ENCODE peak calls at places on chromosomes 7 and 10, in seven cellular contexts. A, J, B, G, O, H and P are unnamed samples.

GRCh38 chr10:29039659-29040309 is 249.1 kb upstream of the LYZL1 start:
- DNase-seq in B (no peak), A (no peak), H (peak), O (no peak), G (no peak), J (peak), P (peak)

GRCh38 chr7:28217161-28217560 is 36.6 kb upstream of the JAZF1 start:
- DNase-seq in B (no peak), A (no peak), J (no peak), O (no peak), H (no peak), G (no peak), P (no peak)

GRCh38 chr10:101941871-101942270 is 98.3 kb upstream of the KCNIP2 start:
- DNase-seq in J (peak), H (no peak), A (no peak), G (no peak), B (no peak), O (peak), P (no peak)

GRCh38 chr7:151439855-151440798 is at the start of gene CRYGN:
- DNase-seq in J (no peak), O (no peak), B (no peak), H (no peak), G (no peak), A (peak), P (no peak)

GRCh38 chr10:59176241-59177030 is at the start of gene PHYHIPL:
- DNase-seq in B (peak), H (peak), O (peak), A (peak), J (no peak), G (peak), P (no peak)

GRCh38 chr7:115840702-115841101 is 189.9 kb downstream of the TFEC start:
- DNase-seq in H (no peak), A (no peak), B (no peak), G (no peak), J (no peak), O (peak), P (no peak)

GRCh38 chr10:1629326-1630036 is 107.8 kb downstream of the ADARB2 start:
- DNase-seq in A (no peak), H (no peak), B (no peak), G (no peak), J (no peak), O (no peak), P (no peak)

GRCh38 chr7:46539892-46540483 is 618.9 kb upstream of the IGFBP3 start:
- DNase-seq in O (no peak), G (no peak), H (no peak), B (no peak), J (no peak), A (no peak), P (no peak)

GRCh38 chr10:13632879-13633437 is 46.2 kb downstream of the PRPF18 start:
- DNase-seq in G (no peak), B (no peak), J (no peak), H (no peak), A (no peak), O (no peak), P (no peak)

GRCh38 chr10:1679821-1680650 is 57.3 kb downstream of the ADARB2 start:
- DNase-seq in G (no peak), A (no peak), H (no peak), B (no peak), J (no peak), O (no peak), P (no peak)

GRCh38 chr7:2622869-2623697 is 8.7 kb upstream of the TTYH3 start:
- DNase-seq in A (no peak), J (no peak), O (no peak), B (no peak), G (no peak), H (no peak), P (no peak)

GRCh38 chr10:77603529-77603927 is 34.1 kb downstream of the KCNMA1 start:
- DNase-seq in A (no peak), B (no peak), J (no peak), H (no peak), O (peak), G (no peak), P (no peak)

GRCh38 chr10:131162211-131162610 is 149.3 kb downstream of the TCERG1L start:
- DNase-seq in A (no peak), G (no peak), O (no peak), B (no peak), H (no peak), J (no peak), P (no peak)

GRCh38 chr10:86178401-86179142 is 188.0 kb downstream of the GRID1 start:
- DNase-seq in J (no peak), B (peak), O (no peak), A (no peak), G (peak), H (no peak), P (no peak)

GRCh38 chr10:129031233-129032150 is 435.5 kb upstream of the MGMT start:
- DNase-seq in A (peak), G (peak), H (peak), J (peak), O (peak), B (peak), P (peak)

GRCh38 chr7:46244752-46245151 is 323.7 kb upstream of the IGFBP3 start:
- DNase-seq in O (peak), A (no peak), J (peak), H (no peak), G (no peak), B (no peak), P (peak)

GRCh38 chr10:43055217-43055616 is 21.7 kb upstream of the RET start:
- DNase-seq in H (no peak), O (no peak), G (no peak), B (no peak), A (no peak), J (no peak), P (no peak)

GRCh38 chr7:16644987-16645592 is 464 bp downstream of the ANKMY2 start:
- DNase-seq in G (no peak), B (peak), H (no peak), J (peak), A (peak), O (no peak), P (no peak)

GRCh38 chr10:73857446-73857845 is 16.9 kb downstream of the CAMK2G start:
- DNase-seq in A (no peak), J (no peak), O (no peak), G (no peak), B (no peak), H (peak), P (no peak)

GRCh38 chr7:774161-775109 is 47.4 kb upstream of the PRKAR1B start:
- DNase-seq in J (peak), B (peak), H (peak), O (peak), A (peak), G (peak), P (peak)
- TF ChIP-seq CTCF in J (peak), B (peak), H (peak), O (peak), A (peak), G (peak), P (peak)

DNA sequence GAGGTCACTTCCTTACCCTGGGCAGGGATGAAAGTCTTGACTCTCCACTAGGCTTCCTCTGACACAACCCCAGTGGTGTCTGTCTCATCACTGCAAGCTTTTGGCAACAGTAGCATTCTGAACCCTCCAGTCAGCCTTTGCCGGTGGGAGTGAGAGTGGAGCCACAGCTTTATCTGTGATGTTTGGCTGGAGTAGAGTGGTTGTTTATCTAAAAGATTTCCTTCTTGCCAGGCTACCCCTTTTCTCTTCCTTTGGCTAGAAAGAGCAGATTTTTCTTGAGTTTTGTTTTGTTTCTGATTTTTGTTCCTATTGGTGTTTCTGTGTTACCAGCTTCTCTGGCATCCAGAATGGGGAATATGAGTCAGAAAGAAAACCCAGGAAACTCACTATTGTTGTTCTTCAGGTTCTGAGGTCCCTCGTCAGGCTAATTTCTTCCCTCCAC is 98.9 kb upstream of the KIF5B start:
- DNase-seq in A (no peak), J (peak), H (peak), B (no peak), O (peak), G (no peak), P (no peak)
- TF ChIP-seq CTCF in A (no peak), J (no peak), H (peak), B (no peak), O (no peak), G (no peak), P (peak)

GRCh38 chr7:20153999-20154398 is 63.2 kb downstream of the MACC1 start:
- DNase-seq in A (no peak), B (no peak), J (no peak), O (peak), H (no peak), G (no peak), P (no peak)

GRCh38 chr7:20153567-20153966 is 63.6 kb downstream of the MACC1 start:
- DNase-seq in A (no peak), O (peak), B (no peak), H (no peak), J (no peak), G (no peak), P (no peak)

GRCh38 chr7:20157456-20157855 is 59.7 kb downstream of the MACC1 start:
- DNase-seq in B (no peak), H (peak), G (no peak), A (no peak), O (peak), J (no peak), P (peak)

GRCh38 chr7:20159226-20159747 is 57.9 kb downstream of the MACC1 start:
- DNase-seq in H (no peak), J (no peak), O (no peak), A (no peak), B (no peak), G (no peak), P (no peak)

GRCh38 chr7:20158684-20159083 is 58.5 kb downstream of the MACC1 start:
- DNase-seq in A (no peak), O (peak), B (no peak), G (peak), J (peak), H (no peak), P (no peak)
- TF ChIP-seq CTCF in A (no peak), O (peak), B (no peak), G (no peak), J (peak), H (peak), P (peak)

DNA sequence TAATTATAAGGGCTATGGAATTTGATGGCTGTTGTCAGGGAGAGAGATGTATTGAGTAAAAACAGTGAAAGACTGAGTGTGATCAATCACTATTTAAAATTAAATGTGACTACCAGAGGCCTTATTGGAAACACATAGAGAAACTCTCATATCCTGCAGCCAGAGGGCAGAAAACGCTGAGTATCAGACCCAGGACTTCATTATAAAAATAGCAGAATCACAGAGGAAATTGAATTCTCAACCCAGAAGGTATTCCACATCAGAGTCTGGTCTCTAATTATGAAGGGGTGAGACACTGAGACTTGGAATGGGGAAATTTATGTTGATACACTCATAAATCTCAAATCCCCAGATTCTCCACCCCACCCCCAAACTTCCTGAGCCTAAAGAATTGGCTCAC is 69.5 kb upstream of the IL6 start:
- DNase-seq in H (no peak), B (no peak), J (no peak), O (no peak), G (no peak), A (no peak), P (no peak)
- TF ChIP-seq CTCF in H (peak), B (no peak), J (no peak), O (no peak), G (no peak), A (no peak), P (peak)

GRCh38 chr10:45004661-45005060 is 3.9 kb downstream of the ZNF22 start:
- DNase-seq in A (no peak), H (no peak), J (no peak), B (no peak), O (no peak), G (no peak), P (no peak)

GRCh38 chr10:45000764-45001381 is at the start of gene ZNF22:
- DNase-seq in B (peak), H (peak), G (peak), A (peak), O (peak), J (peak), P (peak)

GRCh38 chr10:45000138-45000763 is 472 bp upstream of the ZNF22 start:
- DNase-seq in A (peak), J (peak), O (no peak), B (no peak), H (no peak), G (no peak), P (no peak)

GRCh38 chr10:45003432-45004000 is 2.8 kb downstream of the ZNF22 start:
- DNase-seq in J (no peak), B (no peak), O (no peak), H (no peak), G (no peak), A (no peak), P (no peak)

DNA sequence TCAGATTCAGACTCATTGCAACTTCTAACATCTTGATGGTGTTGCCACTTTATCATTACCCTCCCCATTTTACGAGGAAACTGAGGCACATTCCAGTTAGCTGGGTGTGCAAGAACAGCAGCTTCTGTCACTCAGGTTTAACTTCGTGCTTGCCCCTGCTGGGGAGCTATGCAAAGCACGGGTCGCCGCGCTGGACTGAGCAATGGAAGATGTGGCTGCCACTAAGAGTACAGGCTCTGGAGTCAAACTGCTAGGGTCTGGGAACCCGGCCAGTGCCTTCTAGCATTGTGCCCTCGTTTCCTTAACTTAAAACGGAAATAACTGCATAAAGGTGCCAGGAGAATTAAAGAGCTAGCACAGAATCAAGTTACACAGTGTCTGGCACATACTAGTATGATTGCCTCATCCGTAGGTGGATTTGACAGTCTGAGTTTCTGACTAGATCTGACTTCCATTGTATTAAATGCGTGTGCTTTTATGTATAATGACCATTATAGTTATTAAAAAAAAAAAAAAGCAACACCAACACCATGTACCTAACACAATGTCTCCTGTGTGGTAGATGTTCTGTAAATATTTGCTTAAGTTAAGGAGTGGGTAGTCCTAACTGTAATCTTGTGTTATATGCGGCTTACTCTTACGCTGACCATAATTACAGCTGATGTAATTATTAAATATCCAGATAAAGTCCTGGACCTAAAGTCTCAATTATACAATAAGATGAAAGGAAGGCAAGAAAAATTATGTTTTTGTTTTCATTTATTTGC is 842 bp downstream of the ZNF22 start:
- DNase-seq in A (peak), H (peak), O (peak), J (peak), G (peak), B (peak), P (peak)
- TF ChIP-seq CTCF in A (no peak), H (peak), O (peak), J (peak), G (no peak), B (no peak), P (peak)